ENCODE peak calls at places on chromosome 4, in five cellular contexts. I is HepG2, C is K562, R is H1, G is HCT116. M is an unnamed sample.

GRCh38 chr4:13445841-13446790 is 38.0 kb downstream of the RAB28 start:
- DNase-seq in I (no peak), C (no peak), R (peak; percentile 82), G (no peak), M (no peak)

GRCh38 chr4:39466747-39467146 is 7.9 kb downstream of the LIAS start:
- DNase-seq in I (no peak), C (no peak), R (no peak), G (no peak), M (no peak)

GRCh38 chr4:17094209-17094608 is 195.8 kb upstream of the LDB2 start:
- DNase-seq in I (no peak), C (no peak), R (no peak), G (no peak), M (no peak)

GRCh38 chr4:38313999-38314561 is 349.9 kb upstream of the KLF3 start:
- DNase-seq in I (no peak), C (no peak), R (no peak), G (no peak), M (no peak)

GRCh38 chr4:134201216-134202098 is at the start of gene PABPC4L:
- DNase-seq in I (no peak), C (peak; percentile 18), R (peak; percentile 74), G (no peak), M (no peak)

GRCh38 chr4:76594152-76594551 is 159.1 kb downstream of the SHROOM3 start:
- DNase-seq in I (no peak), C (no peak), R (no peak), G (no peak), M (no peak)

GRCh38 chr4:3388461-3389185 is 53.1 kb upstream of the HGFAC start:
- DNase-seq in I (no peak), C (no peak), R (peak; percentile 57), G (no peak), M (peak; percentile 77)

GRCh38 chr4:145061325-145061920 is 36.6 kb downstream of the ANAPC10 start:
- DNase-seq in I (peak; percentile 41), C (peak; percentile 11), R (no peak), G (peak; percentile 49), M (no peak)

GRCh38 chr4:15673337-15673736 is 8.3 kb upstream of the FAM200B start:
- DNase-seq in I (no peak), C (no peak), R (no peak), G (no peak), M (no peak)

GRCh38 chr4:86935499-86935832 is 655 bp downstream of the AFF1 start:
- DNase-seq in I (no peak), C (no peak), R (no peak), G (no peak), M (no peak)

GRCh38 chr4:123807866-123808265 is 411.3 kb downstream of the SPRY1 start:
- DNase-seq in I (no peak), C (no peak), R (no peak), G (no peak), M (no peak)

GRCh38 chr4:37988670-37989069 is 28.5 kb downstream of the PTTG2 start:
- DNase-seq in I (no peak), C (no peak), R (peak; percentile 47), G (no peak), M (no peak)

GRCh38 chr4:52949336-52949735 is 87.2 kb downstream of the RASL11B start:
- DNase-seq in I (no peak), C (no peak), R (no peak), G (no peak), M (no peak)

GRCh38 chr4:169147217-169147616 is 123.5 kb downstream of the SH3RF1 start:
- DNase-seq in I (no peak), C (no peak), R (no peak), G (peak; percentile 44), M (no peak)

GRCh38 chr4:143337600-143338287 is 1.1 kb downstream of the GAB1 start:
- DNase-seq in I (peak; percentile 70), C (no peak), R (no peak), G (no peak), M (no peak)

GRCh38 chr4:101009471-101009870 is 337.9 kb downstream of the PPP3CA start:
- DNase-seq in I (no peak), C (no peak), R (no peak), G (no peak), M (peak; percentile 9)

GRCh38 chr4:39970559-39971270 is 7.0 kb downstream of the PDS5A start:
- DNase-seq in I (peak; percentile 48), C (no peak), R (no peak), G (peak; percentile 36), M (no peak)

GRCh38 chr4:83010522-83011318 is at the start of gene LIN54:
- DNase-seq in I (peak; percentile 90), C (peak; percentile 74), R (peak; percentile 75), G (peak; percentile 27), M (no peak)

GRCh38 chr4:70559216-70559830 is 32.7 kb upstream of the AMBN start:
- DNase-seq in I (peak; percentile 67), C (peak; percentile 44), R (peak; percentile 53), G (peak; percentile 35), M (no peak)

GRCh38 chr4:42671431-42672194 is 14.7 kb upstream of the ATP8A1 start:
- DNase-seq in I (no peak), C (no peak), R (no peak), G (no peak), M (no peak)

GRCh38 chr4:67437974-67438713 is 107.2 kb downstream of the CENPC start:
- DNase-seq in I (peak; percentile 11), C (no peak), R (no peak), G (no peak), M (no peak)

GRCh38 chr4:128827280-128827679 is 17.8 kb downstream of the JADE1 start:
- DNase-seq in I (no peak), C (no peak), R (peak; percentile 39), G (no peak), M (no peak)

GRCh38 chr4:135032670-135033069 is 831.1 kb upstream of the PABPC4L start:
- DNase-seq in I (no peak), C (no peak), R (no peak), G (no peak), M (no peak)

GRCh38 chr4:80301884-80302283 is 33.6 kb upstream of the CFAP299 start:
- DNase-seq in I (no peak), C (no peak), R (no peak), G (no peak), M (no peak)

GRCh38 chr4:90586799-90587198 is 459.6 kb downstream of the CCSER1 start:
- DNase-seq in I (no peak), C (no peak), R (no peak), G (no peak), M (no peak)

GRCh38 chr4:76458829-76459228 is 23.8 kb downstream of the SHROOM3 start:
- DNase-seq in I (no peak), C (no peak), R (no peak), G (no peak), M (no peak)

GRCh38 chr4:167717495-167717894 is 374.8 kb upstream of the ANXA10 start:
- DNase-seq in I (no peak), C (no peak), R (no peak), G (no peak), M (no peak)

GRCh38 chr4:167721574-167721973 is 370.8 kb upstream of the ANXA10 start:
- DNase-seq in I (no peak), C (no peak), R (no peak), G (no peak), M (no peak)
- TF ChIP-seq SIN3A in I (no peak), C (no peak), R (no peak), G (no peak), M (no peak)

DNA sequence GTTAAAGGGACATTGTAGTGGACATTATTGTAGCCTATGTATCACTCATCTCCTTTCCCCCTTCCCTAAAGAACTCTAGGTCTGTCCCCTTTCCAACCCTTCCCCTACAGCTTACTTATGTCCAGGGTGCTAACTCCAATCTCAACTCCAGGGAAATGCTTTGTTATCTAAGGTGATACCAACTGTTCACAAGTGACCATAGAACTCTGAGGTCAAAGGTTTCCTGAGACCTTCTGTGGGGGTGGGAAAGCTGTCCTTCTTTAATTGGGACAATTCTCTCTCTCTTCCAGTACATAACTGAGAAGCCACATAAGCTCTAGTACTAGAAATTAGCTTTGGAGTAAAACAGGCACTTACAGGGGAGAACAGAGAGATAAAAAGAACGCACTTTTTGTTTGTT is 212.4 kb downstream of the NR3C2 start:
- DNase-seq in I (no peak), C (no peak), R (no peak), G (no peak), M (no peak)
- H2AFZ ChIP-seq in I (no peak overlapping the region), C (no peak overlapping the region), R (no peak overlapping the region), G (no peak overlapping the region), M (no peak overlapping the region)

DNA sequence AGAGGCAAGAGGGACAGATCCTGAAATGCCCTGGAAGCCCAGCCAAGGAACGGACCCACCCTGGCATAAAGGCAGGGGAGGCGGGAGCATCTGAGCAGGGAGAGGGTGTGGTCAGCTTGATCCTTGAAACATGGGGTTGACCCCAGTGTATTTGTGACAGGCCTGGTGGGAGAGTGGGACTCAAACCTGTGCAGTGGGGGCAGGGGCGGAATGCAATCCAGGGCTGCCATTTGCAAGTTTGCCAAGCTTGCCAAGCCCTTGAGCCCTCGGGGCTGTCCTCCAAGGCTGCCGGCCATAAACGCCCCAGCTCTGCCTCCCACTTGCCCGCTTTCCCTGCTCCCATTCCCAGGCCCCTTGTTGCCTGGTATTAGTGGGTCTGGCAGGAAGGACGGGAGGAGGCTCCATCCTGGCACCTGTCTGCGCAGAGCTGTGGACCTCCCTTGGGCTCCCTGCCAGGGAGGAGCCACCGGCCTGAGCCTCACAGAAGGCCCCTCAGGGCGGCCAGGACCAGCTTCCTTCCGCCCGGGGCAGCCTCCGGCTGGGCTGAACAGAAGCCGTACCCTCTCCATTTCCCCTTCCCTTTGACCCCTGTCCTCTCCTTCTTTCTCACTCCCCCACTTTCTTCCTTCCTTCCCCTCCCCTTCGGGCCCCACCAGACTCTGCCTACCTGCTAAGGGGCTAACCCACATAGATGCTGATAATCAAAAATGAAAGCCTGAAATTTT is 661 bp downstream of the S100P start:
- DNase-seq in I (no peak), C (no peak), R (no peak), G (no peak), M (no peak)
- TF ChIP-seq SIN3A in I (no peak), C (no peak), R (no peak), G (no peak), M (no peak)

GRCh38 chr4:33063238-33063637 is 2343.1 kb downstream of the PCDH7 start:
- DNase-seq in I (no peak), C (no peak), R (no peak), G (no peak), M (no peak)

GRCh38 chr4:33061727-33062126 is 2341.6 kb downstream of the PCDH7 start:
- DNase-seq in I (no peak), C (no peak), R (no peak), G (no peak), M (no peak)

GRCh38 chr4:33062155-33062554 is 2342.0 kb downstream of the PCDH7 start:
- DNase-seq in I (no peak), C (no peak), R (no peak), G (no peak), M (no peak)

GRCh38 chr4:33065749-33066148 is 2345.6 kb downstream of the PCDH7 start:
- DNase-seq in I (no peak), C (no peak), R (no peak), G (no peak), M (no peak)

DNA sequence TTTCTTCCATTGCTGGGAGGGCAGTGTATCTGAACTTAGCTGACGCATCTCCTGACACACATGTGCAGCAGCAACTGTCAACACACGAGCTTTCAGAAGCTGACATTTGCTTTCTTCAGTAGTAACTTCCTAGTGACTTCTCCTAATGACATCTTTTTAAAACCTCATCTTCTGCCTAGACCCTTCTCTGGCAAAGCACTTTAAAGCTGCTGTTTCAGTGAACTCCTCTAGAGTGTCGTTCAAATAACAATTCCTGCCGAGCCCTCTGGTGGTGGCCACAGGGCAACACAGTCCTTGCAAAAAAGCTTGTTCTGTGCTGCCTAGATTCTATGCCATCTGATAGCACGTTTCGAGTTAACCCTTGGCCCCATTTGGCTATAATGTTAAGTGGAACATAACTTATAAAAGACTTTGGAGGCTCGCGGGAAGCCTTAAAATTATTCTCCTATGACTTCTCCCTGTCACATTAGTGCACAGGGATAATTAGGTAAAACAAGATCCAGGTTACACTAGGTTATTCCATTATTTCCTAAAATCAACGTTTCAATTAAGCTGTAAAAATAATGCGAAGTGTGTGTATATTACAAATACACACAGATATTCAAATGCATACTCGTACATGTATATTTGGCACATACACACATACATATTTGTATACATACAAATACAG is 2340.8 kb downstream of the PCDH7 start:
- DNase-seq in I (peak; percentile 40), C (no peak), R (peak; percentile 65), G (peak; percentile 68), M (no peak)
- H2AFZ ChIP-seq in I (no peak overlapping the region), C (no peak overlapping the region), R (peak overlapping the region; percentile 93), G (peak overlapping the region; percentile 52), M (no peak overlapping the region)

M was measured in GM12878.